ENCODE peak calls at places on chromosome X, in four cellular contexts. One of them, this sample, is unnamed.

GRCh38 chrX:65644621-65645287 is 22.7 kb upstream of the MSN start:
- DNase-seq in fibroblast of pulmonary artery: peak; percentile 84
- DNase-seq in lower lobe of right lung: peak; percentile 78
- DNase-seq in right cardiac atrium: peak; percentile 93
- DNase-seq in this sample: peak; percentile 33

GRCh38 chrX:136658151-136658550 is 10.2 kb downstream of the CD40LG start:
- DNase-seq in fibroblast of pulmonary artery: no peak
- DNase-seq in lower lobe of right lung: no peak
- DNase-seq in right cardiac atrium: no peak
- DNase-seq in this sample: no peak

GRCh38 chrX:43556207-43556606 is 99.9 kb upstream of the MAOA start:
- DNase-seq in right cardiac atrium: no peak
- DNase-seq in fibroblast of pulmonary artery: no peak
- DNase-seq in lower lobe of right lung: peak; percentile 42
- DNase-seq in this sample: no peak

GRCh38 chrX:135295238-135295943 is 13.9 kb upstream of the ETDC start:
- DNase-seq in right cardiac atrium: peak; percentile 67
- DNase-seq in lower lobe of right lung: peak; percentile 65
- DNase-seq in fibroblast of pulmonary artery: peak; percentile 34
- DNase-seq in this sample: peak; percentile 3

GRCh38 chrX:39896951-39897740 is 200.6 kb downstream of the BCOR start:
- DNase-seq in right cardiac atrium: peak; percentile 74
- DNase-seq in fibroblast of pulmonary artery: peak; percentile 69
- DNase-seq in lower lobe of right lung: peak; percentile 49
- DNase-seq in this sample: peak; percentile 39

GRCh38 chrX:77953708-77954107 is 15.7 kb downstream of the PGAM4 start:
- DNase-seq in lower lobe of right lung: no peak
- DNase-seq in fibroblast of pulmonary artery: no peak
- DNase-seq in right cardiac atrium: no peak
- DNase-seq in this sample: no peak

GRCh38 chrX:30283456-30284200 is 25.6 kb downstream of the NR0B1 start:
- DNase-seq in fibroblast of pulmonary artery: peak; percentile 89
- DNase-seq in lower lobe of right lung: no peak
- DNase-seq in right cardiac atrium: no peak
- DNase-seq in this sample: peak; percentile 53

GRCh38 chrX:66012094-66012534 is 27.8 kb downstream of the VSIG4 start:
- DNase-seq in lower lobe of right lung: no peak
- DNase-seq in right cardiac atrium: no peak
- DNase-seq in fibroblast of pulmonary artery: no peak
- DNase-seq in this sample: no peak

DNA sequence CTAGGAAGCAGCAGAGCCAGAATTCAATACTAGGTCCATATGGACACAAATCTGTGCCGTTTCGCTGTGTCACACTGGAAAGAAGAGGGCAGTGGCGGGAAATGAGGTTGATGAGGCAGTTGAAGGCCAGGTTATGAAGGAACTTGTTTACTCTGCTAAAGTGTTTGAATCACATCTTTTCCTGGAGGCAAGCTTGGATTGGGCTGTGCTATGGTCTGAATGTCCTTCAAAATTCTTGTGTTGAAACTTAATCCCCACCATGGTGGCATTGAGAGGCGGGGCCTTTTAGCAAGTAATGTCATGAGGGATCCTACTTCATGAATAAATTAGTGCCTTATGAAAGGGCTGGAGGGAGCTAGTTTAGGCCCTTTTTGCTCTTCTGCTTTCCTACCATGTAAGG is 2.1 kb upstream of the ERCC6L start:
- DNase-seq in fibroblast of pulmonary artery: no peak
- DNase-seq in right cardiac atrium: no peak
- DNase-seq in lower lobe of right lung: no peak
- DNase-seq in this sample: no peak
- H3K4me3 ChIP-seq in fibroblast of pulmonary artery: no peak overlapping the region
- H3K4me3 ChIP-seq in right cardiac atrium: no peak overlapping the region
- H3K4me3 ChIP-seq in lower lobe of right lung: no peak overlapping the region
- H3K4me3 ChIP-seq in this sample: no peak overlapping the region

GRCh38 chrX:110210417-110211139 is 107.3 kb downstream of the AMMECR1 start:
- DNase-seq in right cardiac atrium: no peak
- DNase-seq in lower lobe of right lung: no peak
- DNase-seq in fibroblast of pulmonary artery: peak; percentile 73
- DNase-seq in this sample: peak; percentile 73
- H3K4me3 ChIP-seq in right cardiac atrium: no peak overlapping the region
- H3K4me3 ChIP-seq in lower lobe of right lung: no peak overlapping the region
- H3K4me3 ChIP-seq in fibroblast of pulmonary artery: no peak overlapping the region
- H3K4me3 ChIP-seq in this sample: no peak overlapping the region

DNA sequence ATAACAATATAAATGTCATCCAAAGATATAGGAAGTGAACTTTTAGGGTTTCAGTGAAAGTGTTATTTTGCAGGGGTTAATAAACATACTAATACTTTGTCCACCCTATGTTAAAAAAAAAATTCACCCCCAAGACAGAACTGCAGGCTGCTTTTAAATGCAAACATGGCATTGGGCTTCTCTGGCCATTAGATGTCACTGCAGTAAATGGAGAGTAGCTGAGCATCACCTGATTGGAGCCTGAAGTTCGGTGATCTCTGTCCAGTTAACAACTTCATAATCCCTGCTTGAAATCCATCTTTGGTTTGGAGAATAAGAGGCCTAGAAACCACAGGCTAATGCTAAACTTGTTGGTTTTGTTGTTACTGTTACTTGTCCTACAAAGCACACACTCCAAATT is 18.7 kb downstream of the SLC25A43 start:
- DNase-seq in lower lobe of right lung: no peak
- DNase-seq in right cardiac atrium: no peak
- DNase-seq in fibroblast of pulmonary artery: peak; percentile 28
- DNase-seq in this sample: no peak
- H3K4me3 ChIP-seq in lower lobe of right lung: no peak overlapping the region
- H3K4me3 ChIP-seq in right cardiac atrium: no peak overlapping the region
- H3K4me3 ChIP-seq in fibroblast of pulmonary artery: no peak overlapping the region
- H3K4me3 ChIP-seq in this sample: no peak overlapping the region

GRCh38 chrX:71251456-71251973 is 2.4 kb downstream of the ZMYM3 start:
- DNase-seq in fibroblast of pulmonary artery: no peak
- DNase-seq in lower lobe of right lung: no peak
- DNase-seq in right cardiac atrium: no peak
- DNase-seq in this sample: no peak
- H3K4me3 ChIP-seq in fibroblast of pulmonary artery: no peak overlapping the region
- H3K4me3 ChIP-seq in lower lobe of right lung: no peak overlapping the region
- H3K4me3 ChIP-seq in right cardiac atrium: no peak overlapping the region
- H3K4me3 ChIP-seq in this sample: peak overlapping the region; percentile 13

GRCh38 chrX:47619486-47620302 is at the start of gene SYN1:
- DNase-seq in right cardiac atrium: peak; percentile 94
- DNase-seq in lower lobe of right lung: peak; percentile 85
- DNase-seq in fibroblast of pulmonary artery: peak; percentile 84
- DNase-seq in this sample: peak; percentile 42

GRCh38 chrX:47614618-47615017 is 5.0 kb downstream of the SYN1 start:
- DNase-seq in right cardiac atrium: no peak
- DNase-seq in fibroblast of pulmonary artery: no peak
- DNase-seq in lower lobe of right lung: no peak
- DNase-seq in this sample: no peak

GRCh38 chrX:47621851-47622250 is 2.2 kb upstream of the SYN1 start:
- DNase-seq in lower lobe of right lung: no peak
- DNase-seq in fibroblast of pulmonary artery: no peak
- DNase-seq in right cardiac atrium: no peak
- DNase-seq in this sample: no peak

GRCh38 chrX:47620303-47620685 is 637 bp upstream of the SYN1 start:
- DNase-seq in lower lobe of right lung: no peak
- DNase-seq in fibroblast of pulmonary artery: no peak
- DNase-seq in right cardiac atrium: no peak
- DNase-seq in this sample: no peak

DNA sequence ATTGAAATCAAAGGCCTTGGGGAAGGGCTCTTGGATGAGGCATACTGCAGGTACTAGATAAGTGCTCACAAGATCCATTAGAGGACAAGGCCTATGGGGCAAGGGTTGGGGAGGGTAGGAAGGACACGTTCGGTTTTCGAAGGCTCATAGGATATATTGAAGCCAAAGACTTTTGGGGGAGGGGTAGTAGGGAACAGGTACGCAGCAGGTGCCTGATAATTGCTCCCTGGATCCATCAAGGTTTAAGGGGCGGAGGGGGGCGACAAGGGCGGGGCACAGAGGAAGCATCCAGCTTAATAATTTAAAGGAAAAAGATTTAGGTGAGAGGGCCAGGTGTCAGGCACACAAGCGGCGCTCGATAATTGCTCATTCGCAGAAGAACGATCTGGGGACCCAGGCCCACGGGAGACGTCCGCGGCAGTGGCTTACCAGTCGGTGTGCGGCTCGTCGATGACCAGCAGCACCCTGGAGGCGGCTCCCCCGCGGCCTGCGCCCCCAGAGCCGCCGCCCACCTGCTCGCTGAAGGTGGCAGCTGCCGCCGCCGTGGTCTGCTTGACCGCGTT is 653 bp downstream of the SYN1 start:
- DNase-seq in right cardiac atrium: no peak
- DNase-seq in fibroblast of pulmonary artery: no peak
- DNase-seq in lower lobe of right lung: no peak
- DNase-seq in this sample: no peak
- H3K4me3 ChIP-seq in right cardiac atrium: peak overlapping the region; percentile 25
- H3K4me3 ChIP-seq in fibroblast of pulmonary artery: peak overlapping the region; percentile 49
- H3K4me3 ChIP-seq in lower lobe of right lung: no peak overlapping the region
- H3K4me3 ChIP-seq in this sample: no peak overlapping the region

DNA sequence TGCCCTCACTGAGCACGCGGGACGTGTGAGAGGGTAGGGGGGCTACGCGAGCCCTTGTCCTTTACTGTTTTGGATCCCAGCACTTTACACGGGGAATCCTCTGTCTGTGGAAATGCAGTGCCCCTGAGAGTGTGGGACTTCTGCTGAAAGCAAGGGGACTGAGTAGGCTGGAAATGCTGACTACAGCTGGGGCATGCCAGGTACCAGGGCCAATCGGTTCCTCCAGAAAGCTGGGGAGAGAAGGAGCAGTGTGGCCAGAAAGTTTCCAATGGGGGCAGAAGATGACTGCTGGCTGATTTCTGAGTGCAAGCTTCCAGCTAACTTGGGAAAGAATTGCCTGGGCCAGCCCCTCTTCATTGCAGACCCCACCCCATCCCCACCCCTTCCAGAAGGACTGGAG is 1.5 kb downstream of the NHSL2 start:
- DNase-seq in lower lobe of right lung: no peak
- DNase-seq in right cardiac atrium: no peak
- DNase-seq in fibroblast of pulmonary artery: no peak
- DNase-seq in this sample: no peak
- H3K4me3 ChIP-seq in lower lobe of right lung: peak overlapping the region; percentile 46
- H3K4me3 ChIP-seq in right cardiac atrium: peak overlapping the region; percentile 65
- H3K4me3 ChIP-seq in fibroblast of pulmonary artery: peak overlapping the region; percentile 44
- H3K4me3 ChIP-seq in this sample: peak overlapping the region; percentile 53

DNA sequence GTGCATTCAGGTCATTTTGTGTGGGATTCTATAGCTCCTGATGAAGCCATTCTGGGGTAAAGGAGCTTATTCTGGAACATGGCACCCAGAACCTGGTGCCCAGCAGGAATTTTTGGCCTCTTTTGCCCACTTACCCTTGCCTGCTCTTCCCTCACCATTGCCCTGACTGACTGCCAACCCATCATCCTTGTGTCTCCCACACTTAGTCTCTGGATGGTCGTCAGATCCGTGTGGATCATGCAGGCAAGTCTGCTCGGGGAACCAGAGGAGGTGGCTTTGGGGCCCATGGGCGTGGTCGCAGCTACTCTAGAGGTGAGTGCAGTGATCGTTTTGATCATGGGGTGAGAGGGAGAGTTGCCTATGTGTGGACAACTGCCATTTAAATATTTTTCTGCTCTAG is 1.8 kb downstream of the RBM3 start:
- DNase-seq in right cardiac atrium: no peak
- DNase-seq in lower lobe of right lung: no peak
- DNase-seq in fibroblast of pulmonary artery: no peak
- DNase-seq in this sample: no peak
- H3K4me3 ChIP-seq in right cardiac atrium: no peak overlapping the region
- H3K4me3 ChIP-seq in lower lobe of right lung: peak overlapping the region; percentile 69
- H3K4me3 ChIP-seq in fibroblast of pulmonary artery: peak overlapping the region; percentile 90
- H3K4me3 ChIP-seq in this sample: peak overlapping the region; percentile 82

DNA sequence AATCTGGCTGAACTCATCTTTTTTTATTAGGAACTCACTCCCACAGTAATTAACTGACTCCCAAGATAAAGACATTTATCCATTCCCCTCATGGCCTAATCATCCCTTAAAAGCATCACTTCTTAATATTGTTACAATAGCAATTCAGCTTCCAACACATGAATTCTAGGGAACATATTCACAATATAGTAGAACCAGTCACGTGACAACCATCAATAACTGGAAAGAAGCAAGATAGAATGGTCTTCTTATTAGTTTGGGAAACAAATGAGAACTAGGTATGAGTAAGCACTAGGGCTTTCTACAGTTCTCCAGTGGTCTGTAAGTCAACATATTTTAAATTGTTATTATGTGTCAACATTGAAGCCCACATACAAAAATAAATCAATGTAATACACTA is 170.1 kb downstream of the KLHL4 start:
- DNase-seq in lower lobe of right lung: no peak
- DNase-seq in right cardiac atrium: no peak
- DNase-seq in fibroblast of pulmonary artery: no peak
- DNase-seq in this sample: no peak
- H3K4me3 ChIP-seq in lower lobe of right lung: no peak overlapping the region
- H3K4me3 ChIP-seq in right cardiac atrium: no peak overlapping the region
- H3K4me3 ChIP-seq in fibroblast of pulmonary artery: no peak overlapping the region
- H3K4me3 ChIP-seq in this sample: no peak overlapping the region

DNA sequence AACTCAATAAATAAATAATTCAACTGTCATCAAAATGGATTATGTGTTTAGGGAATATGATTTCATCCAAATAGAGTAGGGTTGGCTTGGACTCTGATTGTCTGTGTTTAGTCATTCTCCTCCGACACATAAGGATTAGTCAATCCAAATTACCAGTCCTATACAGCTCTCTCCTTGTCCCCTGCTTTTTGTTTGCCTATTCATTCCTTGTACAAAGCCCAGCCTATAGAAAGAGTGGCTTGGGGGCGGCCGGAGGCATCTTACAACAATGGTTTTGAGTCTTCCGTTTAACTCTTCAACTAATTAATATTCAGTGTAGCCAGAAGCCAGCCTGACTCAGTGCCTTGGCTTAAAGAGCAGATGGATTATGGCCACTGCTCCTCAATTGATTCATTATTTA is 796.7 kb upstream of the POU3F4 start:
- DNase-seq in right cardiac atrium: no peak
- DNase-seq in fibroblast of pulmonary artery: no peak
- DNase-seq in lower lobe of right lung: no peak
- DNase-seq in this sample: no peak
- H3K4me3 ChIP-seq in right cardiac atrium: no peak overlapping the region
- H3K4me3 ChIP-seq in fibroblast of pulmonary artery: no peak overlapping the region
- H3K4me3 ChIP-seq in lower lobe of right lung: no peak overlapping the region
- H3K4me3 ChIP-seq in this sample: no peak overlapping the region

GRCh38 chrX:140503714-140504351 is 1.0 kb downstream of the SOX3 start:
- DNase-seq in fibroblast of pulmonary artery: peak; percentile 11
- DNase-seq in right cardiac atrium: peak; percentile 63
- DNase-seq in lower lobe of right lung: no peak
- DNase-seq in this sample: no peak

GRCh38 chrX:140504371-140505324 is at the start of gene SOX3:
- DNase-seq in lower lobe of right lung: no peak
- DNase-seq in fibroblast of pulmonary artery: no peak
- DNase-seq in right cardiac atrium: peak; percentile 42
- DNase-seq in this sample: no peak

GRCh38 chrX:140501940-140502468 is 2.9 kb downstream of the SOX3 start:
- DNase-seq in right cardiac atrium: no peak
- DNase-seq in lower lobe of right lung: no peak
- DNase-seq in fibroblast of pulmonary artery: no peak
- DNase-seq in this sample: no peak

GRCh38 chrX:140502491-140503229 is 2.2 kb downstream of the SOX3 start:
- DNase-seq in right cardiac atrium: peak; percentile 57
- DNase-seq in fibroblast of pulmonary artery: no peak
- DNase-seq in lower lobe of right lung: no peak
- DNase-seq in this sample: no peak

DNA sequence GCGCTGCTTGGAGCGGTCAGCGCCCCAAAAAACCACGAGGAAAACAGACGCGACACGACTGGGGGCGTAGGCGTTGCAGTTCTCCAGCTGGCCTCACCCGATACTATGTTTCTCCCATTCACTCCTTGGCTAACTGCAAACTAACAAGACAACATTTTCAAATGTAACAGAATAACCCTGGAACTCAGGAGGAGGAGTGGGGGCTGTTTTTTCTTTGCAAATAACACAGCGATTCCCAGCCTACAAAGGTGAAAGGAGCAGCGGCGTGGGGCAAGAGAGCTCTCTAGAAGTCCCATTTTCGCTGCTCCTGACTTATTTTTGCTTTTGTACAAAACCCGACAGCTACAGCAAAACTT is 1.7 kb downstream of the SOX3 start:
- DNase-seq in fibroblast of pulmonary artery: no peak
- DNase-seq in lower lobe of right lung: no peak
- DNase-seq in right cardiac atrium: no peak
- DNase-seq in this sample: no peak
- H3K4me3 ChIP-seq in fibroblast of pulmonary artery: no peak overlapping the region
- H3K4me3 ChIP-seq in lower lobe of right lung: no peak overlapping the region
- H3K4me3 ChIP-seq in right cardiac atrium: peak overlapping the region; percentile 54
- H3K4me3 ChIP-seq in this sample: no peak overlapping the region